ENCODE peak calls at places on chromosomes 2 and 18, in eight cellular contexts. One of them, this sample, is unnamed.

GRCh38 chr18:21314721-21315120 is 72.7 kb downstream of the GREB1L start:
- DNase-seq in GM12878: no peak
- DNase-seq in SK-N-SH: no peak
- DNase-seq in HCT116: peak; percentile 28
- DNase-seq in PC-9: no peak
- DNase-seq in fibroblast of lung: no peak
- DNase-seq in neural progenitor cell: no peak
- DNase-seq in hepatocyte: no peak
- DNase-seq in this sample: no peak

GRCh38 chr18:7567487-7568425 is 640 bp downstream of the PTPRM start:
- DNase-seq in GM12878: no peak
- DNase-seq in SK-N-SH: peak; percentile 81
- DNase-seq in HCT116: no peak
- DNase-seq in PC-9: peak; percentile 49
- DNase-seq in fibroblast of lung: peak; percentile 65
- DNase-seq in neural progenitor cell: peak; percentile 86
- DNase-seq in hepatocyte: peak; percentile 77
- DNase-seq in this sample: peak; percentile 78

GRCh38 chr2:41313082-41313481 is 734.7 kb upstream of the PKDCC start:
- DNase-seq in GM12878: no peak
- DNase-seq in SK-N-SH: no peak
- DNase-seq in HCT116: no peak
- DNase-seq in PC-9: no peak
- DNase-seq in fibroblast of lung: no peak
- DNase-seq in neural progenitor cell: no peak
- DNase-seq in hepatocyte: no peak
- DNase-seq in this sample: no peak

GRCh38 chr2:238016526-238016925 is 44.3 kb upstream of the SCLY start:
- DNase-seq in GM12878: no peak
- DNase-seq in SK-N-SH: no peak
- DNase-seq in HCT116: no peak
- DNase-seq in PC-9: no peak
- DNase-seq in fibroblast of lung: no peak
- DNase-seq in neural progenitor cell: no peak
- DNase-seq in hepatocyte: no peak
- DNase-seq in this sample: no peak

GRCh38 chr2:133843091-133843490 is 274.8 kb upstream of the NCKAP5 start:
- DNase-seq in GM12878: no peak
- DNase-seq in SK-N-SH: no peak
- DNase-seq in HCT116: no peak
- DNase-seq in PC-9: no peak
- DNase-seq in fibroblast of lung: peak; percentile 62
- DNase-seq in neural progenitor cell: no peak
- DNase-seq in hepatocyte: no peak
- DNase-seq in this sample: no peak

GRCh38 chr2:152499921-152500320 is 164.9 kb downstream of the FMNL2 start:
- DNase-seq in GM12878: no peak
- DNase-seq in SK-N-SH: peak; percentile 30
- DNase-seq in HCT116: no peak
- DNase-seq in PC-9: no peak
- DNase-seq in fibroblast of lung: peak; percentile 80
- DNase-seq in neural progenitor cell: no peak
- DNase-seq in hepatocyte: no peak
- DNase-seq in this sample: no peak

GRCh38 chr2:171712051-171712450 is 24.8 kb downstream of the DYNC1I2 start:
- DNase-seq in GM12878: no peak
- DNase-seq in SK-N-SH: no peak
- DNase-seq in HCT116: no peak
- DNase-seq in PC-9: no peak
- DNase-seq in fibroblast of lung: peak; percentile 74
- DNase-seq in neural progenitor cell: no peak
- DNase-seq in hepatocyte: no peak
- DNase-seq in this sample: no peak

GRCh38 chr2:216743781-216744180 is 48.4 kb upstream of the IGFBP5 start:
- DNase-seq in GM12878: no peak
- DNase-seq in SK-N-SH: no peak
- DNase-seq in HCT116: no peak
- DNase-seq in PC-9: no peak
- DNase-seq in fibroblast of lung: peak; percentile 76
- DNase-seq in neural progenitor cell: no peak
- DNase-seq in hepatocyte: no peak
- DNase-seq in this sample: no peak

GRCh38 chr2:84881581-84882414 is 914 bp upstream of the TRABD2A start:
- DNase-seq in GM12878: no peak
- DNase-seq in SK-N-SH: peak; percentile 75
- DNase-seq in HCT116: peak; percentile 71
- DNase-seq in PC-9: peak; percentile 63
- DNase-seq in fibroblast of lung: peak; percentile 87
- DNase-seq in neural progenitor cell: peak; percentile 90
- DNase-seq in hepatocyte: peak; percentile 85
- DNase-seq in this sample: peak; percentile 96

DNA sequence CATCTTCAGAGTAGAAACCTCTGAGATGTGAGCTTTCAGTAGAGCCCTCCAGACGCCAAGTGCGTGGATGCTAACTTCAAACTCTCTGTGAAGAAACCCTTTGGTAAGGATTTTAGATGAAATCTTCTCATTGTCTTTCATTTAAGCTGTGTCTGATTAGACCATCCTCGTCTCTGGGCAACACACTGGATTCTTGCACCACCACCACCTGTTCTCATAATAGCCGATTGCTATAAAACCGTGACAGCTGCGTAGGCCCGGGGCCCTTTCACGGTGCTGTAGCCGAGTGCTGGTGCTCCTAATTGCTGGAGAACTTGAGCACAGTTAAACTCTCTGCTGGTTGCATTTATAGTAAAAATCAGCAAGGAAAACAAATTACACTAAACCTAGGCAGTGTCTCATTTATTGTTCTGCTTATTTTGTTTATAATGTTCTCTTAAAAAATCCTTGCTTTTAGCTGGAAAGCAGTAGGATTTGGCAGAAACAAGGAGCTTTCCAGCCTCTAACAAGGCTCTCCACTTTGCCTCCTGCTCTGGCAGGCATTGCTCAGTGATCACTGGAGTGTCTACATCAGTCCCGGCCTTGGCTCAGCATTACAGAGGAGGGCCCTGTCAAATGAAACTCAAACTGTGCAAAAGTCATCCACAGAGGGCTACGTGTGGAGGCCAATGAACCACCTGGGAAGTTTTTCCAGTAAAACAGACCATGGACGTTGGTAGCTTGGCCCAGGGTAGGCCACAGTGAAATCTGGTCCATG is 40.9 kb upstream of the MBP start:
- DNase-seq in GM12878: no peak
- DNase-seq in SK-N-SH: no peak
- DNase-seq in HCT116: no peak
- DNase-seq in PC-9: no peak
- DNase-seq in fibroblast of lung: no peak
- DNase-seq in neural progenitor cell: no peak
- DNase-seq in hepatocyte: no peak
- DNase-seq in this sample: no peak
- H3K27ac ChIP-seq in GM12878: no peak overlapping the region
- H3K27ac ChIP-seq in SK-N-SH: no peak overlapping the region
- H3K27ac ChIP-seq in HCT116: no peak overlapping the region
- H3K27ac ChIP-seq in PC-9: no peak overlapping the region
- H3K27ac ChIP-seq in fibroblast of lung: no peak overlapping the region
- H3K27ac ChIP-seq in neural progenitor cell: no peak overlapping the region
- H3K27ac ChIP-seq in hepatocyte: no peak overlapping the region
- H3K27ac ChIP-seq in this sample: no peak overlapping the region

GRCh38 chr2:11344956-11345671 is 678 bp upstream of the ROCK2 start:
- DNase-seq in GM12878: no peak
- DNase-seq in SK-N-SH: no peak
- DNase-seq in HCT116: peak; percentile 76
- DNase-seq in PC-9: peak; percentile 58
- DNase-seq in fibroblast of lung: peak; percentile 96
- DNase-seq in neural progenitor cell: peak; percentile 74
- DNase-seq in hepatocyte: peak; percentile 85
- DNase-seq in this sample: peak; percentile 75

GRCh38 chr2:11347403-11347965 is 3.0 kb upstream of the ROCK2 start:
- DNase-seq in GM12878: no peak
- DNase-seq in SK-N-SH: no peak
- DNase-seq in HCT116: no peak
- DNase-seq in PC-9: no peak
- DNase-seq in fibroblast of lung: no peak
- DNase-seq in neural progenitor cell: no peak
- DNase-seq in hepatocyte: no peak
- DNase-seq in this sample: no peak

GRCh38 chr2:11346129-11346528 is 1.7 kb upstream of the ROCK2 start:
- DNase-seq in GM12878: no peak
- DNase-seq in SK-N-SH: no peak
- DNase-seq in HCT116: no peak
- DNase-seq in PC-9: no peak
- DNase-seq in fibroblast of lung: no peak
- DNase-seq in neural progenitor cell: no peak
- DNase-seq in hepatocyte: no peak
- DNase-seq in this sample: no peak

GRCh38 chr2:11344342-11344955 is at the start of gene ROCK2:
- DNase-seq in GM12878: no peak
- DNase-seq in SK-N-SH: peak; percentile 98
- DNase-seq in HCT116: peak; percentile 53
- DNase-seq in PC-9: peak; percentile 87
- DNase-seq in fibroblast of lung: peak; percentile 86
- DNase-seq in neural progenitor cell: peak; percentile 94
- DNase-seq in hepatocyte: peak; percentile 94
- DNase-seq in this sample: peak; percentile 91

GRCh38 chr2:11348209-11348749 is 3.8 kb upstream of the ROCK2 start:
- DNase-seq in GM12878: no peak
- DNase-seq in SK-N-SH: no peak
- DNase-seq in HCT116: no peak
- DNase-seq in PC-9: no peak
- DNase-seq in fibroblast of lung: no peak
- DNase-seq in neural progenitor cell: no peak
- DNase-seq in hepatocyte: no peak
- DNase-seq in this sample: no peak
- H2AFZ ChIP-seq in GM12878: no peak overlapping the region
- H2AFZ ChIP-seq in SK-N-SH: no peak overlapping the region
- H2AFZ ChIP-seq in HCT116: peak overlapping the region; percentile 92
- H2AFZ ChIP-seq in PC-9: no peak overlapping the region
- H2AFZ ChIP-seq in fibroblast of lung: no peak overlapping the region
- H2AFZ ChIP-seq in neural progenitor cell: no peak overlapping the region
- H2AFZ ChIP-seq in hepatocyte: peak overlapping the region; percentile 4
- H2AFZ ChIP-seq in this sample: peak overlapping the region; percentile 76

DNA sequence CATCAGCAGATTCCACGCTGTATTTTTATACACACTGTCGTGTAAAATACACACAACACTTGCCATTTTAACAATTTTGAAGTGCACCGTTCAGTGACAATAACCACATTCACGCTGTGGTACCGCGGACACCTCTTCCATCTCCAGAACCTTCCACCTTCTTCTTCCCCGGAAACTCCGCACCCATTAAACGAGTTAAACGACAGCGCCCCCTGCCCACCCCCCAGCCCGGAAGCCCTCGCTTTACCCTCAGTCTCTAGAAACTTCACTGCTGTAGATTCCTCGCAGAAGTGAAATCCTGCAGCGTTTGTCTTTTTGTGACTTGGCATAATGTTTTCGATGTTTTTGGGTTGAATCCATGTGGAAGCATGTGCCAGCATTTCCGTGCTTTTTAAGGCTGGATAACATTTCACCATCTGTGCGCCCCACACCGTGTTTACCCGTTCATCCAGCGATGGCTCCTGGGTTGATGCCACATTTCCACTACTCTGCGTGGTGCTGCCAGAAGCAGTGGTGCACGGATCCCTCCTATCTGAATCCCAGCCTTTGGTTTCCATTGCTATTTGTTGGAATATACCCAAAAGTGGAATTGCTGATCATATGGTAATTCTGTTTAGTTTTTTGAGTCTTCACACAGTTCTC is 32.1 kb upstream of the TMEM18 start:
- DNase-seq in GM12878: no peak
- DNase-seq in SK-N-SH: no peak
- DNase-seq in HCT116: no peak
- DNase-seq in PC-9: no peak
- DNase-seq in fibroblast of lung: peak; percentile 5
- DNase-seq in neural progenitor cell: no peak
- DNase-seq in hepatocyte: no peak
- DNase-seq in this sample: peak; percentile 54
- H3K27ac ChIP-seq in GM12878: no peak overlapping the region
- H3K27ac ChIP-seq in SK-N-SH: no peak overlapping the region
- H3K27ac ChIP-seq in HCT116: no peak overlapping the region
- H3K27ac ChIP-seq in PC-9: no peak overlapping the region
- H3K27ac ChIP-seq in fibroblast of lung: no peak overlapping the region
- H3K27ac ChIP-seq in neural progenitor cell: no peak overlapping the region
- H3K27ac ChIP-seq in hepatocyte: no peak overlapping the region
- H3K27ac ChIP-seq in this sample: no peak overlapping the region

GRCh38 chr2:64403426-64403825 is 50.5 kb upstream of the LGALSL start:
- DNase-seq in GM12878: no peak
- DNase-seq in SK-N-SH: no peak
- DNase-seq in HCT116: no peak
- DNase-seq in PC-9: no peak
- DNase-seq in fibroblast of lung: no peak
- DNase-seq in neural progenitor cell: no peak
- DNase-seq in hepatocyte: no peak
- DNase-seq in this sample: no peak

GRCh38 chr2:64405476-64406406 is 48.2 kb upstream of the LGALSL start:
- DNase-seq in GM12878: no peak
- DNase-seq in SK-N-SH: no peak
- DNase-seq in HCT116: no peak
- DNase-seq in PC-9: no peak
- DNase-seq in fibroblast of lung: peak; percentile 80
- DNase-seq in neural progenitor cell: no peak
- DNase-seq in hepatocyte: no peak
- DNase-seq in this sample: no peak

GRCh38 chr2:64402876-64403275 is 51.1 kb upstream of the LGALSL start:
- DNase-seq in GM12878: no peak
- DNase-seq in SK-N-SH: no peak
- DNase-seq in HCT116: no peak
- DNase-seq in PC-9: no peak
- DNase-seq in fibroblast of lung: peak; percentile 40
- DNase-seq in neural progenitor cell: no peak
- DNase-seq in hepatocyte: no peak
- DNase-seq in this sample: no peak

GRCh38 chr2:64404743-64405142 is 49.2 kb upstream of the LGALSL start:
- DNase-seq in GM12878: no peak
- DNase-seq in SK-N-SH: no peak
- DNase-seq in HCT116: no peak
- DNase-seq in PC-9: no peak
- DNase-seq in fibroblast of lung: peak; percentile 85
- DNase-seq in neural progenitor cell: peak; percentile 72
- DNase-seq in hepatocyte: peak; percentile 62
- DNase-seq in this sample: peak; percentile 81

DNA sequence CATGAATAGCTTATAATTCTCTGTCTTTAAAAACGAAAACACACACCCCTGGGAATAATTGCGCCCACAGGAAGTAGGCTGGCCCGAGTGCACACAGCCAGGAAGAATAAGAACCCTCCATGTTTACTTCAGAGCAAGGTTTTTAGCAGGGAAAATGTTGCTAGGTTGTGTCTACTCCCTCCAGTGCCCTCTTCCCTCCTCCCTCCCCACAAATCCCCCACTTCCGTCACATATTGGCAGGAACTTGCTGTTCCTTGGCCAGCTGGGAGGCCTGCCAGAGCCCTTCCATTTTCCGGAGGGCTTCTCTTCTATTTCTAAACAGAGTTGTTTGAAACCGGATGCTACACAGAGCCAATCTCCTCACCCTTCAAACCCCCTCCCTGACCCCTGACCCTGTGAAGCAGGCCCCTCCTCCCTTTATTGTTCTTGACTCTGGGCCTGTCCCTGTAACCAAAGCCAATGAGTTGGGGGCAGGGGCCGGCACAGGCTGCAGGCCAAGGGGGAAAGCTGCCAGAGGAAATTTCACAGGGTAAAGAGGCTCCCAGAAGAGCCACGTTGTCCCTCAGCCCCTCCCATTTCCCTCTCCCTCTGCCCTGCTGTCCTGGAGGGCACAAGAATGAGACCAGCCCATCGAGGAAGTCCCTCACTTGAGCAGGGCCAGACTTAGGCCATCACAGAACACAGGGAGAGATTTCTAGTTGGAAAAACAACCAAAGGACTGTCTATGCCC is 49.8 kb upstream of the LGALSL start:
- DNase-seq in GM12878: no peak
- DNase-seq in SK-N-SH: no peak
- DNase-seq in HCT116: no peak
- DNase-seq in PC-9: no peak
- DNase-seq in fibroblast of lung: peak; percentile 98
- DNase-seq in neural progenitor cell: peak; percentile 89
- DNase-seq in hepatocyte: peak; percentile 74
- DNase-seq in this sample: peak; percentile 92
- H2AFZ ChIP-seq in GM12878: peak overlapping the region; percentile 53
- H2AFZ ChIP-seq in SK-N-SH: no peak overlapping the region
- H2AFZ ChIP-seq in HCT116: no peak overlapping the region
- H2AFZ ChIP-seq in PC-9: no peak overlapping the region
- H2AFZ ChIP-seq in fibroblast of lung: peak overlapping the region; percentile 73
- H2AFZ ChIP-seq in neural progenitor cell: peak overlapping the region; percentile 84
- H2AFZ ChIP-seq in hepatocyte: peak overlapping the region; percentile 39
- H2AFZ ChIP-seq in this sample: peak overlapping the region; percentile 90

This sample was measured in GM23338.